ENCODE peak calls at places on chromosomes 3 and 15, in ten cellular contexts. K, E, F, Q, L, Y, U, D, W and S are unnamed samples.

GRCh38 chr3:154191520-154191919 is 70.3 kb downstream of the ARHGEF26 start:
- DNase-seq in U (no peak), Y (no peak), F (no peak), L (no peak), W (peak; percentile 4), D (no peak), K (no peak), Q (no peak), E (no peak), S (no peak)

GRCh38 chr3:23567917-23568316 is 237.8 kb upstream of the UBE2E1 start:
- DNase-seq in W (peak; percentile 94), K (no peak), E (no peak), U (no peak), Y (no peak), L (peak; percentile 34), Q (peak; percentile 36), F (no peak), D (no peak), S (no peak)

GRCh38 chr15:79953951-79954444 is 17.0 kb downstream of the BCL2A1 start:
- DNase-seq in K (no peak), W (peak; percentile 30), F (no peak), Q (no peak), Y (no peak), E (no peak), U (peak; percentile 34), L (peak; percentile 25), D (no peak), S (no peak)

GRCh38 chr3:147311716-147312115 is 94.6 kb downstream of the ZIC4 start:
- DNase-seq in Q (no peak), D (no peak), K (no peak), W (no peak), L (no peak), Y (no peak), E (no peak), U (no peak), F (no peak), S (no peak)

GRCh38 chr3:38476157-38476756 is 19.9 kb upstream of the EXOG start:
- DNase-seq in D (no peak), E (no peak), F (no peak), Y (no peak), W (no peak), Q (no peak), U (no peak), L (no peak), K (no peak), S (no peak)

GRCh38 chr15:75063338-75063737 is 39.9 kb downstream of the PPCDC start:
- DNase-seq in U (no peak), Q (no peak), K (no peak), D (peak; percentile 43), E (no peak), F (no peak), W (peak; percentile 82), L (no peak), Y (no peak), S (peak; percentile 29)

GRCh38 chr3:171327441-171328174 is 132.6 kb downstream of the TNIK start:
- DNase-seq in W (no peak), E (no peak), K (no peak), L (peak; percentile 36), Y (peak; percentile 9), Q (peak; percentile 58), D (no peak), U (no peak), F (no peak), S (no peak)

GRCh38 chr3:157119369-157119951 is 40.5 kb downstream of the CCNL1 start:
- DNase-seq in Y (peak; percentile 37), E (peak; percentile 64), W (no peak), L (no peak), U (no peak), K (no peak), Q (no peak), D (no peak), F (no peak), S (no peak)

GRCh38 chr3:29186982-29187718 is 93.7 kb upstream of the RBMS3 start:
- DNase-seq in K (no peak), U (no peak), W (peak; percentile 90), F (peak; percentile 26), D (no peak), Q (peak; percentile 40), Y (no peak), E (no peak), L (no peak), S (no peak)

GRCh38 chr15:95295311-95295710 is 1035.2 kb upstream of the NR2F2 start:
- DNase-seq in F (no peak), Y (no peak), E (no peak), W (no peak), Q (no peak), D (no peak), U (no peak), K (no peak), L (no peak), S (no peak)

GRCh38 chr3:115164374-115165221 is 17.5 kb upstream of the ZBTB20 start:
- DNase-seq in D (no peak), E (no peak), F (no peak), W (no peak), U (no peak), Y (no peak), K (no peak), Q (no peak), L (no peak), S (no peak)

GRCh38 chr3:181782306-181782924 is 70.7 kb downstream of the SOX2 start:
- DNase-seq in K (no peak), D (no peak), E (no peak), L (no peak), F (peak; percentile 65), Q (no peak), U (no peak), Y (no peak), W (peak; percentile 35), S (no peak)

GRCh38 chr3:4376499-4376898 is 73.3 kb downstream of the SETMAR start:
- DNase-seq in Q (no peak), E (no peak), F (no peak), U (no peak), L (no peak), Y (no peak), K (no peak), W (peak; percentile 51), D (no peak), S (no peak)

DNA sequence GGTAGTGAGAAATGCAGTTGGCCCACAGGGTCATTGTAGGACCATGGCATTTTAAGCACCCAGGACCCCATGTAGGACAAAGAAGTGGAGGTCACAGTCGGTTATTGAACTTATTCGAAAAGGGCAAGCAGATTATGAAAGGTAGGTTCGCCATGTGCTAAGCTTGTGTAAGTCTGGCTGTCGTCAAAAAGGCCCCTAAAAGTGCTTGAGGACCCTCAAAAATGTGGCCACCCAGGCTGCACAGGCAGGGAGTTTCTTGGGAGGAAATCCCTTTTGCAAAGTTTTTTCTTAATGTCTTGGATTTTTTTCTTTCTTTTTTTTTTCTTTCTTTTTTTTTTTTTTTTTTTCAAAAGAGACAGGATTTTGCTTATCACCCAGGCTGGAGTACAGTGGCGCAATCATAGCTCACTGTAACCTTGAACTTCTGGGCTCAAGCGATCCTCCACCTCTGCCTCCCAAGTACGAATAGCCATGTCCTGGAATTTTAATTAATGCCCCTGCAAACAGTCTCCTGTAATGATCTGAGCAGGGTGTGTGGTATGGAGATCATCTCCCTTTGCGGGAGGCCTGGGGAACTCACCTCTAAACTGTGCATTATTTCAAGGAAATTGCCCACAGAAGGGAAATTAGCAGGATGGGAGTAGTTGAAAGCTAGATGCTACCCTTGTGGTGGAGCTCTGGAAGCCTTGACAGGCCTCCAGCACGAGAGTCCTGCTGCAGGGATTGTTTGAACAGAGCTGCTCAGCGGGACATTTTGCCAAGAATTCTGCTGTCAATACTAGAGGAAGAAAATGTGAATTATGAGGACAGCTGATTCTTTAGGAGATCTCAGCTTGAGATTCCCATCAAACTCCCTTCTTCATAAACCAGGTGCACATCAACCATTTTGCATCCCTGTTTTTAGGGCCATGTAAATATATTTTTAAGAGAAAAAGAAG is 28.4 kb downstream of the THSD4 start:
- DNase-seq in L (no peak), Q (no peak), K (no peak), Y (no peak), E (no peak), F (no peak), W (no peak), U (no peak), D (no peak), S (no peak)
- TF ChIP-seq CTCF in L (no peak), Q (no peak), K (no peak), Y (no peak), E (no peak), F (no peak), W (no peak), U (no peak), D (no peak), S (no peak)

GRCh38 chr15:97903560-97904195 is 56.8 kb upstream of the ARRDC4 start:
- DNase-seq in F (no peak), Y (no peak), E (no peak), D (no peak), W (no peak), U (no peak), Q (no peak), K (no peak), L (no peak), S (no peak)

GRCh38 chr15:97902140-97902780 is 58.2 kb upstream of the ARRDC4 start:
- DNase-seq in D (no peak), U (no peak), F (no peak), Q (peak; percentile 58), K (no peak), W (peak; percentile 32), E (no peak), Y (no peak), L (no peak), S (no peak)

GRCh38 chr15:97904196-97904572 is 56.3 kb upstream of the ARRDC4 start:
- DNase-seq in D (peak; percentile 91), Y (peak; percentile 64), L (peak; percentile 70), E (peak; percentile 76), Q (peak; percentile 37), K (peak; percentile 83), W (peak; percentile 63), F (peak; percentile 61), U (peak; percentile 2), S (peak; percentile 80)

GRCh38 chr15:97900006-97900405 is 60.5 kb upstream of the ARRDC4 start:
- DNase-seq in U (no peak), L (no peak), Q (no peak), F (no peak), E (no peak), K (no peak), Y (no peak), D (no peak), W (no peak), S (no peak)
- TF ChIP-seq CTCF in U (no peak), L (no peak), Q (no peak), F (no peak), E (no peak), K (no peak), Y (no peak), D (no peak), W (no peak), S (no peak)

GRCh38 chr15:59300618-59301139 is 72.0 kb downstream of the MYO1E start:
- DNase-seq in D (peak; percentile 86), K (no peak), L (no peak), E (peak; percentile 27), Q (peak; percentile 37), U (no peak), Y (no peak), W (no peak), F (no peak), S (no peak)
- TF ChIP-seq CTCF in D (no peak), K (no peak), L (no peak), E (no peak), Q (no peak), U (no peak), Y (no peak), W (no peak), F (no peak), S (no peak)

DNA sequence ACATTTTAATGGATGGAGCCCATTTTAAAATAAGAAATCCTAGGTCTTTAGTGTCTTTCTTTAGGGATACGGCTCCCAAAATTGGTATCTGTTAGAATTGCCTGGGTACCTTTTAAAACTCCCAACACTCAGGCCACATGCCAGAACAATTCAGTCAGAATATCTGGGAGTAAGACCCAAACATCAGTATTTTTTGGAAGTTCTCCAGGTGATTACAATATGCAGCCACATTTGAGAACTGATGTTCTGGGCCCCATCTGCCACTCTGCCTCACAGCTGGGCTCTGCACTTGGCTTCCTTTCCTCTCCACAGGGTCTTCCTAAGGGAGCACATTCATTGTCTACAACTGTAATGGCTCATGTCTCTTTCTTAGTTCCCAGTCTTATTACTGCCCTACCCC is 394.5 kb downstream of the MFSD1 start:
- DNase-seq in L (no peak), K (no peak), Q (no peak), W (peak; percentile 30), Y (no peak), F (no peak), U (no peak), E (no peak), D (no peak), S (no peak)
- TF ChIP-seq CTCF in L (no peak), K (no peak), Q (no peak), W (no peak), Y (no peak), F (no peak), U (no peak), E (no peak), D (no peak), S (no peak)